ENCODE peak calls at places on chromosomes 7 and 10, in six cellular contexts. D is upper lobe of left lung, T is H1, P is A549, R is body of pancreas, K is tibial nerve. Q is an unnamed sample.

GRCh38 chr10:6174201-6174874 is 28.4 kb upstream of the PFKFB3 start:
- DNase-seq in K (no peak), D (peak), P (no peak), T (no peak), R (no peak), Q (no peak)

GRCh38 chr10:46080886-46081285 is 34.8 kb upstream of the MSMB start:
- DNase-seq in D (no peak), K (no peak), R (no peak), T (no peak), P (no peak), Q (no peak)

GRCh38 chr7:104096683-104097082 is 107.2 kb upstream of the RELN start:
- DNase-seq in D (no peak), K (no peak), P (peak), R (peak), T (no peak), Q (no peak)

GRCh38 chr10:6202098-6202683 is 541 bp upstream of the PFKFB3 start:
- DNase-seq in T (no peak), R (no peak), K (no peak), P (no peak), D (peak), Q (no peak)

GRCh38 chr7:101163281-101164070 is 1.9 kb downstream of the VGF start:
- DNase-seq in R (peak), D (peak), K (no peak), T (no peak), P (peak), Q (peak)

GRCh38 chr10:42979730-42980467 is 97.0 kb upstream of the RET start:
- DNase-seq in T (no peak), R (no peak), K (no peak), P (no peak), D (no peak), Q (no peak)

GRCh38 chr7:105611856-105612775 is 30.8 kb upstream of the EFCAB10 start:
- DNase-seq in T (no peak), P (no peak), D (peak), K (no peak), R (no peak), Q (no peak)

GRCh38 chr7:70738080-70738479 is 393.9 kb upstream of the GALNT17 start:
- DNase-seq in T (no peak), K (peak), R (no peak), D (no peak), P (peak), Q (no peak)

GRCh38 chr7:144738708-144739314 is 97.0 kb downstream of the TPK1 start:
- DNase-seq in T (no peak), D (no peak), K (peak), P (peak), R (peak), Q (peak)

GRCh38 chr10:82982110-82982608 is 1107.2 kb downstream of the NRG3 start:
- DNase-seq in R (no peak), T (no peak), P (peak), K (no peak), D (no peak), Q (no peak)

GRCh38 chr10:51007781-51008180 is 66.5 kb upstream of the PRKG1 start:
- DNase-seq in D (no peak), K (no peak), R (no peak), P (no peak), T (no peak), Q (no peak)

GRCh38 chr10:93462881-93463280 is 19.3 kb downstream of the MYOF start:
- DNase-seq in D (no peak), T (no peak), K (no peak), P (peak), R (peak), Q (no peak)

GRCh38 chr10:30556189-30556588 is 73.4 kb downstream of the LYZL2 start:
- DNase-seq in K (no peak), R (no peak), T (no peak), P (no peak), D (no peak), Q (no peak)

GRCh38 chr10:30554443-30554831 is 75.1 kb downstream of the LYZL2 start:
- DNase-seq in K (no peak), D (no peak), P (no peak), T (no peak), R (no peak), Q (no peak)

GRCh38 chr10:30555465-30555864 is 74.1 kb downstream of the LYZL2 start:
- DNase-seq in K (no peak), P (no peak), T (no peak), R (no peak), D (no peak), Q (no peak)

GRCh38 chr10:30553018-30553624 is 76.4 kb downstream of the LYZL2 start:
- DNase-seq in T (no peak), D (no peak), K (no peak), R (no peak), P (no peak), Q (peak)

GRCh38 chr10:30553625-30554442 is 75.7 kb downstream of the LYZL2 start:
- DNase-seq in K (peak), T (no peak), D (peak), P (peak), R (peak), Q (no peak)
- TF ChIP-seq POLR2A in K (peak), T (peak), D (no peak), P (no peak), R (no peak), Q (no peak)

GRCh38 chr10:123398180-123398591 is 244.0 kb downstream of the BUB3 start:
- DNase-seq in T (no peak), P (no peak), R (no peak), D (no peak), K (no peak), Q (no peak)
- TF ChIP-seq POLR2A in T (no peak), P (no peak), R (no peak), D (no peak), K (no peak), Q (no peak)

DNA sequence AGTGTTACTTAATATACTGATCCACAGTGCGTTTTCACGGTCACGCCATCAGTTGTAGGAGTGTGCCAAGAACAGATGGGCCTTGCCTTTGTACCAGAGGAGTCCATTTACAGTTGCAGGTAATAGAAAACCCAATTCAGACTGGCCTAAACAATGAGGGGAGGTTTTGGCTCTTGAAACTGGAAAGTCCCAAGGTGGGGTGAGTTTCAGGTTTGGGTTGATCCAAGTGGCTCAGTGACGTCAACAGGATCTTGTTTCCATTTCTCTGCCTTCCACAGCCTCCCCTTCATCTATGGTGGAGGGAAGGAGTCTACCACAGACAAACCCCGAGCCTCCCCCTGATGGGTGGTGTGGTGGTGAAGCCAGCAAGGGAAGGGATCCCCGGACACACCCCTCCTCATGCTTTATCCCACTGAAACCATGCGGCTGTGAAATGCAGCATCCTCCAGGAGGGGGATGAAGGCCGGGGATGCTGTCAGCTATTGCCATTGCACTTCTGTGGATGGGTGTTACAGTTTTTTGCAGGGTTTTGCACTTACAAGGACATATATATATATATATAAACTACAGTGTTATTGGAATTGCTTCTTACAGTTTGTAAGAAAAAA is 14.8 kb upstream of the SH2D4B start:
- DNase-seq in P (no peak), D (no peak), K (no peak), T (no peak), R (no peak), Q (peak)
- TF ChIP-seq POLR2A in P (no peak), D (no peak), K (no peak), T (no peak), R (no peak), Q (no peak)

DNA sequence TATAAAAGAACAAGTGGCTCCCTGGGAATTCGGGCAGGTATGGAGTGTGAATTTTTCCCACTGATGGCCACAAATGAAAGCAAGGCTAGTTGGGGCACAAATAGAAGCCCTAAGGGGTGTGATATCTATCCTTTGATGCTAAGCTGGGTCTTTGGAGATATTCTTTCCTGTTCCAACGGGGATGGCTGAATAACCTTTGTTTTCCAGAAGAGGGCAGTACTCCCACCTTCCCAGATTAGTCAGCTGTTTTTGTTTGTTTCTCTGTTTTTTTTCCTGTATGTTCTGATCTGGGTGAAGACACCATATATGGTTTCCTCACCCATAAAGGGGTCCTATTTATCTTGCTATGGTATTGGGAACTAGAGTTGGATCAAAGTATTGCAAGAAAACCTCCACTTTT is 947.7 kb upstream of the SORCS1 start:
- DNase-seq in P (peak), D (no peak), T (peak), K (no peak), R (no peak), Q (peak)
- TF ChIP-seq POLR2A in P (no peak), D (no peak), T (no peak), K (no peak), R (no peak), Q (no peak)